ENCODE peak calls at places on chromosomes 12 and 14, in six cellular contexts. One of them, this sample, is unnamed. For H3K4me1, the result is how much of the 10 kb centered on the place peaks cover.

GRCh38 chr12:51240971-51241370 is 2.3 kb downstream of the DAZAP2 start:
- DNase-seq in HepG2: no peak
- DNase-seq in K562: no peak
- DNase-seq in HCT116: no peak
- DNase-seq in H1: no peak
- DNase-seq in GM12878: no peak
- DNase-seq in this sample: no peak

GRCh38 chr14:52124791-52125661 is 56.2 kb upstream of the NID2 start:
- DNase-seq in HepG2: no peak
- DNase-seq in K562: no peak
- DNase-seq in HCT116: no peak
- DNase-seq in H1: peak
- DNase-seq in GM12878: no peak
- DNase-seq in this sample: peak

GRCh38 chr12:93571854-93572711 is at the start of gene SOCS2:
- DNase-seq in HepG2: no peak
- DNase-seq in K562: peak
- DNase-seq in HCT116: no peak
- DNase-seq in H1: no peak
- DNase-seq in GM12878: no peak
- DNase-seq in this sample: peak

GRCh38 chr12:19212245-19212644 is 82.7 kb downstream of the PLEKHA5 start:
- DNase-seq in HepG2: no peak
- DNase-seq in K562: no peak
- DNase-seq in HCT116: no peak
- DNase-seq in H1: no peak
- DNase-seq in GM12878: no peak
- DNase-seq in this sample: no peak

GRCh38 chr14:92348154-92348553 is 25.2 kb downstream of the SLC24A4 start:
- DNase-seq in HepG2: peak
- DNase-seq in K562: no peak
- DNase-seq in HCT116: no peak
- DNase-seq in H1: no peak
- DNase-seq in GM12878: no peak
- DNase-seq in this sample: no peak

GRCh38 chr14:62645649-62646048 is 399.6 kb downstream of the KCNH5 start:
- DNase-seq in HepG2: no peak
- DNase-seq in K562: no peak
- DNase-seq in HCT116: no peak
- DNase-seq in H1: no peak
- DNase-seq in GM12878: no peak
- DNase-seq in this sample: no peak

GRCh38 chr14:87175175-87175574 is 817.8 kb downstream of the GALC start:
- DNase-seq in HepG2: no peak
- DNase-seq in K562: no peak
- DNase-seq in HCT116: no peak
- DNase-seq in H1: no peak
- DNase-seq in GM12878: no peak
- DNase-seq in this sample: no peak

GRCh38 chr12:32253154-32253795 is 146.1 kb upstream of the FGD4 start:
- DNase-seq in HepG2: no peak
- DNase-seq in K562: no peak
- DNase-seq in HCT116: no peak
- DNase-seq in H1: no peak
- DNase-seq in GM12878: no peak
- DNase-seq in this sample: no peak

GRCh38 chr12:118052324-118053070 is 8.5 kb downstream of the WSB2 start:
- DNase-seq in HepG2: peak
- DNase-seq in K562: no peak
- DNase-seq in HCT116: peak
- DNase-seq in H1: no peak
- DNase-seq in GM12878: no peak
- DNase-seq in this sample: no peak

DNA sequence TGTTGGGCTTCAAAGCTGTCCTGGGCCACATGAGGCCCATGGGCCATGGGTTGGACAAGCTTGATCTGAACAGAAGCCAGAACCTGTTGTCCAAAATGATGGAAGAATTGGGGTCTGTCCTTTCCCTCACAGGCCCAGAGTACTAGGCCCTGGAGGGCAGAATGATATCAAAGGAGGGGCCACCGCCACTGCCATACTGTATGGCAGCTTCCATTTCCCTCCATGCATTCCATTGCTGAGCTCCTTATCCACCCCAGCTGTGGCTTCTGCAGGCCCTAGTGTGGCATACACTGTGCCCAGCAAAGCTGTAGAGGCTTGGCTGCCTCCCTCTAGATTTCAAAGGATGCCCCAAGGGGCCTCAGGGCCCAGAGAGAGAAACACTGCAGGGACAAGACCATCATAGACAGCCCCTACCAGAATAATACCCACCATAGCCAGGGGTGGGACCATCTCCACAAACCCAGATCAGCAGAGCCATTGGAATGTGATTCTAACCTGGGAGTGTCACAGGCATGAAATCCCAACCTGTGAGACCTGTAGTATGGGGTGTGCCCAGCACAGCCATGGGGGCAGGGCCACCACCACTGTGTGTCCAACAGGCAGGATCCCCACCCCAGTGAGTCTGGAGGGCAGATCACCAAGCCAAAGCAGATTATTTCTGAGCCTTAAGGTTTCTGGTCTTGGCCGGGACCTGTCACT is 61.4 kb upstream of the BEGAIN start:
- DNase-seq in HepG2: no peak
- DNase-seq in K562: no peak
- DNase-seq in HCT116: no peak
- DNase-seq in H1: no peak
- DNase-seq in GM12878: no peak
- DNase-seq in this sample: no peak
- H3K4me3 ChIP-seq in HepG2: no peak
- H3K4me3 ChIP-seq in K562: no peak
- H3K4me3 ChIP-seq in HCT116: no peak
- H3K4me3 ChIP-seq in H1: no peak
- H3K4me3 ChIP-seq in GM12878: no peak
- H3K4me3 ChIP-seq in this sample: no peak

GRCh38 chr14:50797250-50798047 is 33.5 kb downstream of the NIN start:
- DNase-seq in HepG2: no peak
- DNase-seq in K562: no peak
- DNase-seq in HCT116: no peak
- DNase-seq in H1: no peak
- DNase-seq in GM12878: no peak
- DNase-seq in this sample: no peak

GRCh38 chr14:50796391-50796790 is 34.6 kb downstream of the NIN start:
- DNase-seq in HepG2: no peak
- DNase-seq in K562: no peak
- DNase-seq in HCT116: no peak
- DNase-seq in H1: no peak
- DNase-seq in GM12878: no peak
- DNase-seq in this sample: no peak

GRCh38 chr14:50795909-50796308 is 35.1 kb downstream of the NIN start:
- DNase-seq in HepG2: no peak
- DNase-seq in K562: no peak
- DNase-seq in HCT116: no peak
- DNase-seq in H1: no peak
- DNase-seq in GM12878: no peak
- DNase-seq in this sample: no peak

GRCh38 chr14:50794063-50794645 is 36.8 kb downstream of the NIN start:
- DNase-seq in HepG2: no peak
- DNase-seq in K562: no peak
- DNase-seq in HCT116: no peak
- DNase-seq in H1: no peak
- DNase-seq in GM12878: no peak
- DNase-seq in this sample: no peak

DNA sequence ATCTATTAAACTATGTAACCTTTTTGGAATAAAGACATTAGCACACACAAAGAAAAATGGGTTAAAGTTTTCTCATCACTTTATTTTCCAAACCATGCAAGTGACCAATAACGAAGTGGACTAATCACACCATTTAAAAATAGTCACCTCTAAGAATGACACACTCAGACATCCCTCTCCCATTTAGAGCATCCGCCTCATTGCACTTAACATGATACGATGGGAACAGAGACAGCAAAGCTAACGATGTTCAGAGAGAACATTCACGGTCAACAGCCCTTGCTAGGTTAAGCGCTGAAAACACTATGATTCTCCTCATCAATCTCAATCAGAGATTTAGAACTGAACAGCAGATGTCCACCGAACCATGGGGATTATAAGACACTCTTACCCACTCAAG is 35.8 kb downstream of the NIN start:
- DNase-seq in HepG2: no peak
- DNase-seq in K562: no peak
- DNase-seq in HCT116: no peak
- DNase-seq in H1: no peak
- DNase-seq in GM12878: no peak
- DNase-seq in this sample: no peak
- H3K4me1 ChIP-seq in HepG2: under half
- H3K4me1 ChIP-seq in K562: under half
- H3K4me1 ChIP-seq in HCT116: under half
- H3K4me1 ChIP-seq in H1: under half
- H3K4me1 ChIP-seq in GM12878: half or more
- H3K4me1 ChIP-seq in this sample: under half

DNA sequence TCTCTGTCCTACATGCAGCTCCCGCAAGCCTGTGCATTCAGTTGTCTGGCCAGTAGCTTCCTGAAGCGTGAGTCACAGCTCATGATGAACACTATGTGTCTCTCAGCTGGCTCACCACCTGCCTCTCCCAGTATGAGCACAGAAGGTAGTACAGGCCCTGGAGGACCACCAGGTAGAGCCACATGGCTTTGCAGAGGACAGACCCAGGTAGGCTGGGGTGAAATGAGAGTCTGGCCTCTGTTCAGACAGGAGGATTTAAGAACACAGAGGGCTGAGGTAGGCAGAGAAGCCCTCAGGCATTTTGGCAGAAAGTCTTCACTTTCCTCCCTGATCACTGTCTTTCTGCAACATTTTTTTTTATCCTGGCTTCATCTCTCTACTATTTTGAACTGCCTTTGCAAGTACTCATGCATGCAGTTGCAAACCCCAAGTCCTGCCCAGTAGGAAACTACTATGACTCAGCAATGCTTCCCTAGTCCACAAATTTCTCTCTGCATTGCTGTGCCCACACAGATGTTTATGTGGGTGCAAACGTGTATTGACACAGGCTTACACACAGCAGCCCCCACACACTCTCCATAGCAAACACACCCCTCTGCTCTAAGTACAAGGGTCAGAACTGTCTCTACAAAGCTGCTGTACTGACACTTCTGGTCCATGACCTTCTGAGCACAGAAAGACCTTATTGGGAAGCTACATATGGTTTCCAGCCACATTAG is 7.2 kb upstream of the SDR9C7 start:
- DNase-seq in HepG2: peak
- DNase-seq in K562: peak
- DNase-seq in HCT116: peak
- DNase-seq in H1: no peak
- DNase-seq in GM12878: peak
- DNase-seq in this sample: no peak
- TF ChIP-seq ZNF274 in HepG2: no peak
- TF ChIP-seq ZNF274 in K562: no peak
- TF ChIP-seq ZNF274 in HCT116: no peak
- TF ChIP-seq ZNF274 in H1: no peak
- TF ChIP-seq ZNF274 in GM12878: no peak
- TF ChIP-seq ZNF274 in this sample: no peak

GRCh38 chr12:71440393-71441349 is 1.1 kb downstream of the LGR5 start:
- DNase-seq in HepG2: peak
- DNase-seq in K562: no peak
- DNase-seq in HCT116: no peak
- DNase-seq in H1: no peak
- DNase-seq in GM12878: no peak
- DNase-seq in this sample: no peak

GRCh38 chr12:71442567-71442931 is 3.0 kb downstream of the LGR5 start:
- DNase-seq in HepG2: no peak
- DNase-seq in K562: no peak
- DNase-seq in HCT116: no peak
- DNase-seq in H1: no peak
- DNase-seq in GM12878: no peak
- DNase-seq in this sample: no peak

GRCh38 chr12:71441836-71442566 is 2.4 kb downstream of the LGR5 start:
- DNase-seq in HepG2: no peak
- DNase-seq in K562: no peak
- DNase-seq in HCT116: no peak
- DNase-seq in H1: no peak
- DNase-seq in GM12878: no peak
- DNase-seq in this sample: no peak

GRCh38 chr12:71439613-71440392 is at the start of gene LGR5:
- DNase-seq in HepG2: peak
- DNase-seq in K562: no peak
- DNase-seq in HCT116: no peak
- DNase-seq in H1: no peak
- DNase-seq in GM12878: no peak
- DNase-seq in this sample: peak

GRCh38 chr12:71441350-71441748 is 1.8 kb downstream of the LGR5 start:
- DNase-seq in HepG2: no peak
- DNase-seq in K562: no peak
- DNase-seq in HCT116: no peak
- DNase-seq in H1: no peak
- DNase-seq in GM12878: no peak
- DNase-seq in this sample: no peak
- H3K4me3 ChIP-seq in HepG2: peak
- H3K4me3 ChIP-seq in K562: no peak
- H3K4me3 ChIP-seq in HCT116: no peak
- H3K4me3 ChIP-seq in H1: peak
- H3K4me3 ChIP-seq in GM12878: no peak
- H3K4me3 ChIP-seq in this sample: peak

DNA sequence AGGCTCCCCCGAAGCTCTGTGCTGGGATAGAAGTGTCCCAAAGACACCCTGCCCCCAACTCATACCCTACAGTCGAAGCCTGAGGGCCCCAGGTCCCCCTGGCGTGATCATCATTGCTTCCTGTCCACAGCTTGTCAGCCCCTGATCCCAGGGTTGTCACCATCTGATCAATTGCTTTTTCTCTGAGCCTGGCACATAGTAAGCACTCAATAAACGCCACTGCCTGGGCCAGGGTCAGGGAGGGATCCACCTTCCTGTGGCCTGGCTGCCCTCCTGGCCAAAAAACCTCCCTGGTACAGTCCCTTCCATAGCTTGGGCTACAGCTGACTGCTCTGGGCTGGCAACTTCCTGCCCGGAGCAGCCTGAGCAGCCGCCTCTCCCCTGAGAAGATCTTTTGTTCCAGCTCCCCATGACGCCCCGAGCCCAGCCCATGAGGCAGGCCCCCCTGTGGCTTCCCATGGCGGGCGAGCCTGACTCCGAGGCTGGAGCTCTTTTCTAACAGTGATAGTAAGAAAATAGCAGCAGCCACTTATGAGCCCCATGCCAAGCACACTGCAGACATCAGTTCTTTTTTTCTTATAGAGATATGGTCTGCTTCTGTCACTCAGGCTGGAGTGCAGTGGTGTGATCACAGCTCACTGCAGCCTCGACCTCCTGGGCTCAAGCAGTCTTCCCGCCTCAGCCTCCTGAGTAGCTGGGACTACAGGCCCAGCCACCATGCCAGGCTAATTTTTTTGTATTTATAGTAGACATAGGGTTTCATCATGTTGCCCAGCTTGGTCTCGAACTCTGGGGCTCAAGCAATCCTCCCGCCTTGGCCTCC is 6.5 kb downstream of the SH2B3 start:
- DNase-seq in HepG2: no peak
- DNase-seq in K562: no peak
- DNase-seq in HCT116: no peak
- DNase-seq in H1: no peak
- DNase-seq in GM12878: no peak
- DNase-seq in this sample: no peak
- H3K4me1 ChIP-seq in HepG2: under half
- H3K4me1 ChIP-seq in K562: half or more
- H3K4me1 ChIP-seq in HCT116: half or more
- H3K4me1 ChIP-seq in H1: under half
- H3K4me1 ChIP-seq in GM12878: under half
- H3K4me1 ChIP-seq in this sample: under half

This sample was measured in NT2/D1.